ENCODE peak calls at places on chromosomes 12 and 14, in ten cellular contexts. P is NT2/D1; V is heart right ventricle; B is fibroblast of lung; D is right cardiac atrium; S is lower lobe of right lung; Q is aorta; J is Karpas-422; A is CD4-positive, alpha-beta memory T cell; U is MM.1S. F is an unnamed sample. For H3K4me1, the result is how much of the 10 kb centered on the place peaks cover.

GRCh38 chr12:50788562-50788961 is 24.7 kb downstream of the ATF1 start:
- DNase-seq in U (no peak), V (no peak), P (no peak), A (no peak), Q (no peak), S (no peak), B (peak), J (no peak), D (no peak), F (no peak)

GRCh38 chr12:89949457-89950195 is 241.0 kb upstream of the ATP2B1 start:
- DNase-seq in P (no peak), U (no peak), Q (no peak), D (no peak), B (peak), S (no peak), A (peak), V (peak), J (peak), F (no peak)

GRCh38 chr14:103456167-103456835 is 66.3 kb downstream of the CKB start:
- DNase-seq in Q (no peak), V (no peak), A (no peak), J (no peak), P (no peak), B (peak), U (no peak), S (no peak), D (no peak), F (no peak)

GRCh38 chr12:40015360-40015759 is 90.5 kb downstream of the SLC2A13 start:
- DNase-seq in U (no peak), Q (no peak), J (no peak), S (no peak), D (no peak), V (no peak), B (no peak), A (no peak), P (no peak), F (no peak)

GRCh38 chr12:71840226-71840847 is 778 bp downstream of the TBC1D15 start:
- DNase-seq in J (no peak), V (peak), S (no peak), D (no peak), B (peak), P (no peak), U (no peak), A (no peak), Q (no peak), F (no peak)

GRCh38 chr12:17035372-17035771 is 429.4 kb upstream of the LMO3 start:
- DNase-seq in V (no peak), U (no peak), A (no peak), P (no peak), B (no peak), J (no peak), D (no peak), Q (no peak), S (no peak), F (no peak)

GRCh38 chr12:86712425-86712843 is 456.2 kb upstream of the MGAT4C start:
- DNase-seq in B (peak), V (no peak), U (no peak), Q (no peak), P (no peak), S (no peak), J (no peak), D (no peak), A (no peak), F (no peak)

GRCh38 chr14:85688024-85688423 is 158.1 kb downstream of the FLRT2 start:
- DNase-seq in J (no peak), Q (no peak), A (no peak), V (no peak), P (no peak), B (no peak), U (no peak), D (no peak), S (no peak), F (no peak)

GRCh38 chr14:50778757-50779483 is 52.0 kb downstream of the NIN start:
- DNase-seq in S (no peak), V (no peak), U (no peak), Q (no peak), A (no peak), P (no peak), D (no peak), J (no peak), B (peak), F (no peak)

GRCh38 chr12:52494518-52494917 is 1.5 kb upstream of the KRT6A start:
- DNase-seq in V (no peak), A (no peak), S (peak), Q (no peak), U (no peak), D (no peak), B (peak), P (no peak), J (no peak), F (no peak)

GRCh38 chr12:108321688-108322087 is 17.4 kb downstream of the CMKLR1 start:
- DNase-seq in P (no peak), D (no peak), U (no peak), V (no peak), J (no peak), A (no peak), S (no peak), B (no peak), Q (no peak), F (no peak)

GRCh38 chr12:27555928-27556778 is 32.1 kb downstream of the PPFIBP1 start:
- DNase-seq in S (no peak), J (no peak), A (no peak), Q (no peak), B (peak), U (no peak), D (no peak), V (no peak), P (no peak), F (no peak)

GRCh38 chr12:53866727-53867126 is 71.9 kb upstream of the HOXC13 start:
- DNase-seq in P (no peak), B (no peak), A (no peak), J (no peak), D (no peak), U (no peak), S (no peak), V (no peak), Q (no peak), F (no peak)

DNA sequence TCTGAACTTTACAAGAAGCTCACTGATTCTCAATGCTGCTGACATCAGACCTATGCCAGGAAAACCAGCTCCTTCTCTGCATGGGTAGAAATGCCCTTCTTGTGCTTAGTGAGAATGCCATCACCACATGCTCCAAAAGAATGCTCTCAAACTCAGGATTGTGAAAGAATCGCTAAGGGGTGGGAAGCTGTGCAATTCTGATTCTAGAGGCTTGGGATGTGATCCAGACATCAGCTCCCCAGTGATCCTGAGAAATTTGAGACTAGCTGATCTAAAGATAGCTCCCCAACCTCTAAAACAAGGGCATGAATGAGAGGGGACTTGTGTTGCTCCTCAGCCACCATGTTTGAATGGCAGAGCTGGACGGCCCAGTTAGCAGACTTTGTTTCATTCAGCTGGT is 113.1 kb downstream of the DPF3 start:
- DNase-seq in S (no peak), U (no peak), Q (no peak), A (no peak), D (no peak), J (no peak), B (peak), V (no peak), P (no peak), F (no peak)
- H3K4me1 ChIP-seq in S (under half), U (under half), Q (under half), A (under half), D (under half), J (under half), B (under half), V (half or more), P (under half), F (under half)

GRCh38 chr14:84065811-84066210 is 1464.1 kb upstream of the FLRT2 start:
- DNase-seq in D (no peak), P (no peak), A (no peak), V (no peak), J (no peak), Q (no peak), S (no peak), B (no peak), U (no peak), F (no peak)

GRCh38 chr14:84064756-84065155 is 1465.2 kb upstream of the FLRT2 start:
- DNase-seq in B (no peak), D (no peak), S (no peak), A (no peak), V (no peak), Q (no peak), U (no peak), J (no peak), P (no peak), F (no peak)

GRCh38 chr14:84068288-84068687 is 1461.7 kb upstream of the FLRT2 start:
- DNase-seq in Q (no peak), U (no peak), S (no peak), D (no peak), A (no peak), P (no peak), V (no peak), J (no peak), B (no peak), F (no peak)

DNA sequence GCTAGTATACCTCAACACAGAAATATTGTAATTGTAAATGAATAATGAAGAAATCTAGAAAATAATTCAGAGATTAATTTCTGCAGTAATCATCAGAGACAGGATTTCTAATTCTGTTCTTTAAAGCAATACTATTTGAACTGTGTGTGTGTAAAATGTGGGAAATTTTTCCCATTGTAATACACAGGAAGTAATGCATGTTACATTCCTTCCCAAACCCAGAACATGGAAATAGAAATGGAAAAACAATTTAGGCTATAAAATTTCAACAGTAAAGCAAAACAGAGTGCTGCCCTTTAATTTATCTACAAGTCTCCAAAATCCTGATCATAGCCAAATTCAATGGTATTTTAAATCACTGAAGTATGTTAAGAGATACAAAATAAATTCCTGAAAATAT is 1465.6 kb upstream of the FLRT2 start:
- DNase-seq in S (no peak), P (no peak), D (no peak), Q (no peak), U (no peak), J (no peak), A (no peak), V (no peak), B (no peak), F (no peak)
- H3K4me1 ChIP-seq in S (under half), P (under half), D (under half), Q (under half), U (under half), J (under half), A (under half), V (under half), B (under half), F (under half)

GRCh38 chr14:104972301-104973211 is 5.6 kb downstream of the AHNAK2 start:
- DNase-seq in J (no peak), D (peak), P (no peak), B (peak), U (no peak), S (peak), Q (peak), V (no peak), A (no peak), F (no peak)
- H3K4me1 ChIP-seq in J (under half), D (under half), P (half or more), B (under half), U (under half), S (half or more), Q (under half), V (half or more), A (under half), F (half or more)

DNA sequence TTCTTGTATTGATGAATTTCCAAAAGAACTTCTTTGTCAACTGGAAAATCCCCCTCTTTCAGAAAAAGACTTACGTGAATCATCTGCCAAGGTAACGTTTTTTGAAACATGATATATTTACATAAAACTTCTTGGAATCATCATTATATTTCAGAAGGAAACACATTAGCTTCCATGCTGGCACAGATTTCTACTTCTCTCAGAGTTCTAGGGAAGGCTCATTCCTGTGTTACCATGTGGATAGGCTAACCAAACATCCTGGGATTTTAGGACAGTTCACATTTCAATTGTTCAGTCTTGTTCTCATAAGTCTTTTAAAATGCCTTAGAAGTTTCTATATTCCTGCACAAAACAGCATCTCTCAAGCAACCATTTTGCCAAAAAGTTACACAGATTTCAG is 120.2 kb upstream of the NEDD1 start:
- DNase-seq in S (no peak), P (no peak), J (no peak), V (no peak), Q (no peak), B (peak), U (no peak), A (no peak), D (no peak), F (no peak)
- H3K4me1 ChIP-seq in S (under half), P (under half), J (under half), V (under half), Q (under half), B (under half), U (under half), A (under half), D (under half), F (under half)

F was measured in heart left ventricle.